ENCODE peak calls at places on chromosomes 2 and 18, in ten cellular contexts. I, T, P, K, Q, U, H, D, V and N are unnamed samples.

GRCh38 chr18:45402485-45403056 is 212.7 kb upstream of the SLC14A2 start:
- DNase-seq in Q (no peak), V (no peak), D (no peak), U (no peak), T (peak), H (no peak), I (no peak), K (no peak), P (no peak), N (peak)

GRCh38 chr2:8583400-8584173 is 98.3 kb upstream of the ID2 start:
- DNase-seq in Q (peak), H (peak), D (peak), V (peak), T (no peak), U (peak), I (no peak), K (peak), P (peak), N (peak)

GRCh38 chr2:36762764-36763490 is 66.4 kb downstream of the VIT start:
- DNase-seq in P (no peak), D (no peak), V (peak), T (no peak), Q (no peak), H (no peak), K (no peak), I (no peak), U (no peak), N (no peak)

GRCh38 chr2:163348843-163349395 is 386.9 kb downstream of the FIGN start:
- DNase-seq in D (peak), H (no peak), T (peak), P (no peak), Q (peak), I (peak), V (peak), K (no peak), U (no peak), N (no peak)

GRCh38 chr2:53672881-53673522 is 94.6 kb upstream of the CHAC2 start:
- DNase-seq in P (no peak), H (no peak), Q (no peak), D (no peak), T (peak), I (peak), U (no peak), V (no peak), K (no peak), N (peak)

GRCh38 chr2:55133467-55134315 is 83.4 kb upstream of the RTN4 start:
- DNase-seq in H (no peak), V (no peak), I (peak), D (peak), P (no peak), U (peak), K (no peak), T (no peak), Q (no peak), N (peak)

GRCh38 chr2:37786854-37787253 is 115.4 kb upstream of the CDC42EP3 start:
- DNase-seq in Q (no peak), P (no peak), H (no peak), D (no peak), U (no peak), V (no peak), T (no peak), K (no peak), I (no peak), N (no peak)

GRCh38 chr18:50466634-50467033 is 91.8 kb downstream of the SKA1 start:
- DNase-seq in I (no peak), V (no peak), U (no peak), K (no peak), Q (no peak), P (no peak), D (no peak), H (no peak), T (no peak), N (no peak)